ENCODE peak calls at places on chromosomes 13 and 19, in seven cellular contexts. I, R, C, E, V, Y and P are unnamed samples.

GRCh38 chr19:50933640-50934039 is 19.2 kb downstream of the KLK5 start:
- DNase-seq in V (no peak), Y (peak), I (no peak), C (no peak), E (no peak), R (no peak), P (no peak)

GRCh38 chr13:45219123-45219891 is 18.5 kb upstream of the KCTD4 start:
- DNase-seq in R (no peak), E (no peak), I (no peak), V (no peak), Y (peak), C (no peak), P (no peak)

GRCh38 chr13:51803018-51803417 is 945 bp downstream of the DHRS12 start:
- DNase-seq in I (no peak), C (no peak), E (no peak), Y (no peak), V (no peak), R (no peak), P (no peak)

GRCh38 chr19:32339988-32340874 is 5.2 kb upstream of the ZNF507 start:
- DNase-seq in Y (peak), V (peak), I (peak), R (no peak), C (peak), E (peak), P (peak)

GRCh38 chr13:30615851-30616311 is 1.8 kb upstream of the USPL1 start:
- DNase-seq in R (no peak), E (no peak), V (no peak), C (no peak), I (no peak), Y (peak), P (no peak)

GRCh38 chr13:27980280-27980998 is 8.1 kb downstream of the URAD start:
- DNase-seq in Y (no peak), R (no peak), I (peak), C (no peak), V (no peak), E (peak), P (no peak)

GRCh38 chr13:102900193-102900608 is 54.4 kb downstream of the ERCC5 start:
- DNase-seq in I (no peak), Y (no peak), E (no peak), C (no peak), R (no peak), V (no peak), P (no peak)

GRCh38 chr13:46295531-46296464 is 84.1 kb downstream of the LRRC63 start:
- DNase-seq in I (peak), Y (peak), R (peak), V (peak), C (peak), E (no peak), P (no peak)

GRCh38 chr19:43524922-43525835 is 1.8 kb downstream of the ETHE1 start:
- DNase-seq in C (no peak), Y (peak), V (peak), E (peak), I (peak), R (no peak), P (peak)

GRCh38 chr13:112545866-112546265 is 42.1 kb downstream of the TUBGCP3 start:
- DNase-seq in V (no peak), E (no peak), I (no peak), C (no peak), Y (peak), R (peak), P (no peak)

DNA sequence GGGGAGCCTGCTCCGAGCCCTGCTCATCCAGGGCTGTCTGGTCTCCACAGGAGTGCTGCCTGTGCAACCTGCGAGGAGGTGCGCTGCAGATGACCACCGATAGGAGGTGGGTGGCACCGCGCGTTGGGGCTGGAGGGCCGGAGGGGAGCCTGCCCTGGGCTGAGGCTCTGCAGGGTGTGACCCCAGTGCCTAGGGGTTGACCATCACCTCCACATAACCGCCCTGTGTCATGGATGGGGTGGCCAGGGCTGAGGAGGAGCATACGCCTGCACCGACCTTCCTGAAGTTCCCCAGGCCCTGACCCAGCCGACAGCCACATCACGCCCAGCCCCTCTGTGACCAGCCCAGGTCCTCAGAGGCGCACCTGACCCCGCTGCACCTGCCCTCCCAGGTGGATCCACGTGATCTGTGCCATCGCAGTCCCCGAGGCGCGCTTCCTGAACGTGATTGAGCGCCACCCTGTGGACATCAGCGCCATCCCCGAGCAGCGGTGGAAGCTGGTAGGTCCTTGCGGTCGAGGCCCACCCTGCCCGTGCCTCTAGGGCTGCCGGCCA is 168.7 kb downstream of the KDM4B start:
- DNase-seq in R (no peak), E (peak), I (no peak), V (no peak), Y (no peak), C (no peak), P (no peak)
- TF ChIP-seq CTCF in R (peak), E (peak), I (no peak), V (peak), Y (peak), C (no peak), P (no peak)

GRCh38 chr19:9849786-9850185 is 14.7 kb downstream of the PIN1 start:
- DNase-seq in E (no peak), C (no peak), V (no peak), I (no peak), R (no peak), Y (no peak), P (no peak)

GRCh38 chr19:9848761-9849160 is 13.6 kb downstream of the PIN1 start:
- DNase-seq in V (no peak), C (no peak), R (no peak), E (no peak), Y (no peak), I (no peak), P (no peak)

GRCh38 chr19:9850235-9850959 is 15.3 kb downstream of the PIN1 start:
- DNase-seq in Y (no peak), R (no peak), C (no peak), V (no peak), I (no peak), E (no peak), P (no peak)

GRCh38 chr19:9847087-9847671 is 12.1 kb downstream of the PIN1 start:
- DNase-seq in I (peak), E (peak), R (peak), C (no peak), V (no peak), Y (peak), P (peak)

GRCh38 chr19:9848060-9848459 is 12.9 kb downstream of the PIN1 start:
- DNase-seq in I (no peak), Y (no peak), R (no peak), V (no peak), E (peak), C (no peak), P (peak)
- TF ChIP-seq CTCF in I (peak), Y (peak), R (peak), V (peak), E (peak), C (peak), P (no peak)

GRCh38 chr19:9883231-9883758 is 48.2 kb downstream of the PIN1 start:
- DNase-seq in V (no peak), E (peak), R (no peak), I (no peak), C (no peak), Y (peak), P (no peak)

GRCh38 chr19:9883764-9884163 is 48.6 kb downstream of the PIN1 start:
- DNase-seq in I (no peak), E (no peak), Y (no peak), R (no peak), C (no peak), V (no peak), P (no peak)

GRCh38 chr19:9881720-9882119 is 46.6 kb downstream of the PIN1 start:
- DNase-seq in I (peak), R (no peak), V (no peak), E (no peak), C (no peak), Y (peak), P (peak)

GRCh38 chr19:9885077-9885552 is 50.0 kb downstream of the PIN1 start:
- DNase-seq in C (no peak), R (no peak), E (no peak), Y (no peak), I (no peak), V (no peak), P (no peak)
- TF ChIP-seq CTCF in C (no peak), R (peak), E (no peak), Y (no peak), I (no peak), V (no peak), P (no peak)

GRCh38 chr13:37960427-37960826 is 90.9 kb upstream of the TRPC4 start:
- DNase-seq in V (no peak), E (no peak), I (no peak), Y (no peak), R (no peak), C (no peak), P (no peak)
- TF ChIP-seq CTCF in V (no peak), E (no peak), I (no peak), Y (peak), R (peak), C (no peak), P (no peak)

GRCh38 chr19:14475251-14476073 is at the start of gene PTGER1:
- DNase-seq in C (no peak), Y (peak), R (no peak), I (no peak), V (peak), E (peak), P (no peak)
- TF ChIP-seq CTCF in C (no peak), Y (peak), R (peak), I (peak), V (peak), E (no peak), P (no peak)